ENCODE peak calls at places on chromosomes 6 and 20, in five cellular contexts. C, Q, T, A and H are unnamed samples.

GRCh38 chr20:44104807-44105517 is 82.0 kb downstream of the JPH2 start:
- DNase-seq in C (peak; percentile 73), Q (no peak), T (no peak), A (peak; percentile 59), H (peak; percentile 10)

GRCh38 chr6:126524927-126525326 is 185.0 kb downstream of the CENPW start:
- DNase-seq in C (no peak), Q (no peak), T (no peak), A (no peak), H (no peak)

GRCh38 chr6:43129434-43130194 is 41.5 kb upstream of the SRF start:
- DNase-seq in C (no peak), Q (no peak), T (no peak), A (no peak), H (no peak)

GRCh38 chr20:16877053-16877554 is 128.9 kb downstream of the OTOR start:
- DNase-seq in C (no peak), Q (no peak), T (no peak), A (no peak), H (no peak)

GRCh38 chr6:139369068-139369467 is 5.4 kb downstream of the CITED2 start:
- DNase-seq in C (no peak), Q (no peak), T (no peak), A (no peak), H (no peak)

GRCh38 chr6:161242113-161242512 is 31.7 kb downstream of the AGPAT4 start:
- DNase-seq in C (no peak), Q (no peak), T (no peak), A (no peak), H (no peak)

GRCh38 chr20:38407321-38407720 is 27.8 kb downstream of the SNHG17 start:
- DNase-seq in C (no peak), Q (no peak), T (no peak), A (no peak), H (no peak)

GRCh38 chr20:14454296-14454695 is 116.9 kb upstream of the FLRT3 start:
- DNase-seq in C (no peak), Q (no peak), T (no peak), A (no peak), H (no peak)

GRCh38 chr20:32456869-32457421 is 98.8 kb downstream of the ASXL1 start:
- DNase-seq in C (no peak), Q (no peak), T (no peak), A (peak; percentile 31), H (peak; percentile 22)

GRCh38 chr6:107670792-107671199 is 153.3 kb downstream of the SCML4 start:
- DNase-seq in C (no peak), Q (no peak), T (no peak), A (no peak), H (peak; percentile 36)

GRCh38 chr6:1792989-1793388 is 183.3 kb downstream of the FOXC1 start:
- DNase-seq in C (no peak), Q (no peak), T (peak; percentile 10), A (no peak), H (no peak)

GRCh38 chr6:148430897-148431296 is 88.3 kb downstream of the SASH1 start:
- DNase-seq in C (peak; percentile 77), Q (no peak), T (peak; percentile 37), A (no peak), H (no peak)

GRCh38 chr20:40521962-40522361 is 167.1 kb downstream of the MAFB start:
- DNase-seq in C (no peak), Q (no peak), T (no peak), A (no peak), H (no peak)

GRCh38 chr20:62183426-62184142 is 756 bp downstream of the MTG2 start:
- DNase-seq in C (no peak), Q (no peak), T (no peak), A (peak; percentile 4), H (no peak)